ENCODE peak calls at places on chromosome 9, in four cellular contexts. W is stomach, P is cardiac muscle cell, D is hepatocyte. O is an unnamed sample. For H3K4me1, the result is how much of the 10 kb centered on the place peaks cover.

GRCh38 chr9:127993721-127994120 is 12.9 kb upstream of the EEIG1 start:
- DNase-seq in W (no peak), P (no peak), D (no peak), O (no peak)

GRCh38 chr9:136634904-136635303 is 27.8 kb upstream of the EGFL7 start:
- DNase-seq in W (no peak), P (no peak), D (no peak), O (no peak)

GRCh38 chr9:135060461-135061116 is 26.9 kb upstream of the OLFM1 start:
- DNase-seq in W (no peak), P (no peak), D (no peak), O (no peak)

GRCh38 chr9:136373300-136374182 is at the start of gene CARD9:
- DNase-seq in W (no peak), P (no peak), D (no peak), O (no peak)

GRCh38 chr9:107737987-107738743 is 248.6 kb upstream of the KLF4 start:
- DNase-seq in W (no peak), P (peak), D (peak), O (peak)

GRCh38 chr9:9614607-9615006 is 998.2 kb downstream of the PTPRD start:
- DNase-seq in W (no peak), P (no peak), D (no peak), O (no peak)

GRCh38 chr9:68964765-68965164 is 49.1 kb downstream of the PRKACG start:
- DNase-seq in W (no peak), P (no peak), D (no peak), O (no peak)

GRCh38 chr9:128554155-128554862 is 1.9 kb downstream of the SPTAN1 start:
- DNase-seq in W (peak), P (peak), D (peak), O (no peak)

GRCh38 chr9:129550199-129550839 is 70.6 kb downstream of the C9orf50 start:
- DNase-seq in W (peak), P (peak), D (peak), O (peak)

GRCh38 chr9:88322906-88323566 is 65.2 kb upstream of the SPIN1 start:
- DNase-seq in W (no peak), P (peak), D (no peak), O (no peak)
- H3K4me1 ChIP-seq in W (under half), P (under half), D (under half), O (under half)

GRCh38 chr9:25678846-25679360 is 659 bp upstream of the TUSC1 start:
- DNase-seq in W (no peak), P (no peak), D (no peak), O (no peak)
- H3K4me3 ChIP-seq in W (peak), P (peak), D (no peak), O (peak)

GRCh38 chr9:71975833-71976232 is 64.4 kb downstream of the C9orf85 start:
- DNase-seq in W (no peak), P (peak), D (no peak), O (no peak)
- TF ChIP-seq CTCF in W (no peak), P (peak), D (peak), O (peak)

GRCh38 chr9:120915854-120916495 is 10.6 kb downstream of the TRAF1 start:
- DNase-seq in W (no peak), P (no peak), D (no peak), O (peak)
- H3K4me1 ChIP-seq in W (under half), P (under half), D (under half), O (under half)

O was measured in prostate gland.